ENCODE peak calls at places on chromosomes 5 and 9, in ten cellular contexts. One of them, this sample, is unnamed.

GRCh38 chr5:69414885-69415583 is at the start of gene MARVELD2:
- DNase-seq in HCT116: peak; percentile 77
- DNase-seq in psoas muscle: peak; percentile 40
- DNase-seq in mammary epithelial cell: peak; percentile 93
- DNase-seq in colonic mucosa: peak; percentile 94
- DNase-seq in astrocyte: peak; percentile 14
- DNase-seq in mucosa of descending colon: peak; percentile 95
- DNase-seq in upper lobe of right lung: peak; percentile 97
- DNase-seq in CD8-positive, alpha-beta memory T cell: peak; percentile 28
- DNase-seq in SJSA1: no peak
- DNase-seq in this sample: no peak

GRCh38 chr5:72505539-72505938 is 1.7 kb downstream of the ZNF366 start:
- DNase-seq in HCT116: no peak
- DNase-seq in psoas muscle: no peak
- DNase-seq in mammary epithelial cell: no peak
- DNase-seq in colonic mucosa: no peak
- DNase-seq in astrocyte: no peak
- DNase-seq in mucosa of descending colon: no peak
- DNase-seq in upper lobe of right lung: no peak
- DNase-seq in CD8-positive, alpha-beta memory T cell: no peak
- DNase-seq in SJSA1: peak; percentile 3
- DNase-seq in this sample: no peak

GRCh38 chr9:131720330-131720729 is 19.5 kb downstream of the RAPGEF1 start:
- DNase-seq in HCT116: no peak
- DNase-seq in psoas muscle: no peak
- DNase-seq in mammary epithelial cell: no peak
- DNase-seq in colonic mucosa: no peak
- DNase-seq in astrocyte: no peak
- DNase-seq in mucosa of descending colon: no peak
- DNase-seq in upper lobe of right lung: no peak
- DNase-seq in CD8-positive, alpha-beta memory T cell: no peak
- DNase-seq in SJSA1: no peak
- DNase-seq in this sample: no peak

GRCh38 chr5:14257995-14258403 is 114.9 kb downstream of the TRIO start:
- DNase-seq in HCT116: no peak
- DNase-seq in psoas muscle: no peak
- DNase-seq in mammary epithelial cell: no peak
- DNase-seq in colonic mucosa: no peak
- DNase-seq in astrocyte: no peak
- DNase-seq in mucosa of descending colon: no peak
- DNase-seq in upper lobe of right lung: no peak
- DNase-seq in CD8-positive, alpha-beta memory T cell: no peak
- DNase-seq in SJSA1: no peak
- DNase-seq in this sample: no peak

GRCh38 chr5:14582797-14583137 is 1.2 kb downstream of the OTULINL start:
- DNase-seq in HCT116: no peak
- DNase-seq in psoas muscle: no peak
- DNase-seq in mammary epithelial cell: no peak
- DNase-seq in colonic mucosa: no peak
- DNase-seq in astrocyte: no peak
- DNase-seq in mucosa of descending colon: no peak
- DNase-seq in upper lobe of right lung: no peak
- DNase-seq in CD8-positive, alpha-beta memory T cell: no peak
- DNase-seq in SJSA1: no peak
- DNase-seq in this sample: no peak

GRCh38 chr5:172142709-172143215 is 45.3 kb downstream of the STK10 start:
- DNase-seq in HCT116: no peak
- DNase-seq in psoas muscle: no peak
- DNase-seq in mammary epithelial cell: no peak
- DNase-seq in colonic mucosa: peak; percentile 37
- DNase-seq in astrocyte: peak; percentile 45
- DNase-seq in mucosa of descending colon: no peak
- DNase-seq in upper lobe of right lung: no peak
- DNase-seq in CD8-positive, alpha-beta memory T cell: no peak
- DNase-seq in SJSA1: peak; percentile 70
- DNase-seq in this sample: no peak

GRCh38 chr5:77852514-77853352 is 76.6 kb upstream of the TBCA start:
- DNase-seq in HCT116: no peak
- DNase-seq in psoas muscle: peak; percentile 50
- DNase-seq in mammary epithelial cell: peak; percentile 54
- DNase-seq in colonic mucosa: peak; percentile 58
- DNase-seq in astrocyte: peak; percentile 80
- DNase-seq in mucosa of descending colon: no peak
- DNase-seq in upper lobe of right lung: peak; percentile 70
- DNase-seq in CD8-positive, alpha-beta memory T cell: no peak
- DNase-seq in SJSA1: peak; percentile 47
- DNase-seq in this sample: peak; percentile 32

GRCh38 chr5:61182449-61182848 is 20.2 kb upstream of the SMIM15 start:
- DNase-seq in HCT116: no peak
- DNase-seq in psoas muscle: no peak
- DNase-seq in mammary epithelial cell: no peak
- DNase-seq in colonic mucosa: no peak
- DNase-seq in astrocyte: no peak
- DNase-seq in mucosa of descending colon: no peak
- DNase-seq in upper lobe of right lung: no peak
- DNase-seq in CD8-positive, alpha-beta memory T cell: no peak
- DNase-seq in SJSA1: peak; percentile 44
- DNase-seq in this sample: no peak

DNA sequence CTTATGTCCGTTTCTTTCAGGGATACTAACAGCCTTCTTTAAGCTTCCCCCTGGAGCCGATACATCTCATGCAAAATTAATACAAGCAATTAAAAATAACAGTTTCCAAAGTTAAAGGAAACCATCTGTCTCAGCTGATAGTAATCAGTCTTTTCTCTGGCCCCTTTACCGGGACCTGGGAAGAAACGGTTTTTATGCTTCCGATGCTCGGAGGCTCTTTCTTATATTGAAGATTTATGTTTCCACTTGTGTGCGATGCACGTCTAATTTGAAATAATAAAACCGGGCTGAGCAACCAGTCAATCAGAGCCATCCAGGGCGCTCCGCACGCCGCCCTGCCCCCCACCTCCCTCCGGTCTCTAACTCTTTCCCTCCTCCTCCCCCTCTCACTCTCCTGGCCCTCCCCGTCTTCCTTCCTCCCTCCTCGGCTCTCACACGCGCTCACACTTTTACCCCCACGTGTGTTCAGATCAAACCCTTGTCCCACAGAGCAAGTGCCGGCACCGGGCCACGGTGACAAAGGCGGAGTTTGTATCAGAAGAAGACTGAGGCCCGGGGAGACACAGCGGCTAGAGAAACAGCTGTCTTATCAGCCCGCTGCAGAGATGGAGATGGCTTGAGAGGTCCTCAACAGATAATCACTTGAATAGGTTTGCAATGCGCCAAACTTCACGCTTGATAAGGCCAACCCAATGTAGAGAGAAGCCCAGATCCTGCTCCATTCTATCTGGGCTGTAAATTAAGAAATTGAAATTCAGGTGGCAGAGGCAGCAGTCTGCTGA is 5.1 kb upstream of the ELAVL2 start:
- DNase-seq in HCT116: no peak
- DNase-seq in psoas muscle: no peak
- DNase-seq in mammary epithelial cell: no peak
- DNase-seq in colonic mucosa: no peak
- DNase-seq in astrocyte: no peak
- DNase-seq in mucosa of descending colon: no peak
- DNase-seq in upper lobe of right lung: no peak
- DNase-seq in CD8-positive, alpha-beta memory T cell: no peak
- DNase-seq in SJSA1: no peak
- DNase-seq in this sample: no peak
- H3K4me3 ChIP-seq in HCT116: no peak overlapping the region
- H3K4me3 ChIP-seq in psoas muscle: no peak overlapping the region
- H3K4me3 ChIP-seq in mammary epithelial cell: no peak overlapping the region
- H3K4me3 ChIP-seq in colonic mucosa: no peak overlapping the region
- H3K4me3 ChIP-seq in astrocyte: no peak overlapping the region
- H3K4me3 ChIP-seq in mucosa of descending colon: no peak overlapping the region
- H3K4me3 ChIP-seq in upper lobe of right lung: no peak overlapping the region
- H3K4me3 ChIP-seq in CD8-positive, alpha-beta memory T cell: no peak overlapping the region
- H3K4me3 ChIP-seq in SJSA1: no peak overlapping the region
- H3K4me3 ChIP-seq in this sample: no peak overlapping the region

DNA sequence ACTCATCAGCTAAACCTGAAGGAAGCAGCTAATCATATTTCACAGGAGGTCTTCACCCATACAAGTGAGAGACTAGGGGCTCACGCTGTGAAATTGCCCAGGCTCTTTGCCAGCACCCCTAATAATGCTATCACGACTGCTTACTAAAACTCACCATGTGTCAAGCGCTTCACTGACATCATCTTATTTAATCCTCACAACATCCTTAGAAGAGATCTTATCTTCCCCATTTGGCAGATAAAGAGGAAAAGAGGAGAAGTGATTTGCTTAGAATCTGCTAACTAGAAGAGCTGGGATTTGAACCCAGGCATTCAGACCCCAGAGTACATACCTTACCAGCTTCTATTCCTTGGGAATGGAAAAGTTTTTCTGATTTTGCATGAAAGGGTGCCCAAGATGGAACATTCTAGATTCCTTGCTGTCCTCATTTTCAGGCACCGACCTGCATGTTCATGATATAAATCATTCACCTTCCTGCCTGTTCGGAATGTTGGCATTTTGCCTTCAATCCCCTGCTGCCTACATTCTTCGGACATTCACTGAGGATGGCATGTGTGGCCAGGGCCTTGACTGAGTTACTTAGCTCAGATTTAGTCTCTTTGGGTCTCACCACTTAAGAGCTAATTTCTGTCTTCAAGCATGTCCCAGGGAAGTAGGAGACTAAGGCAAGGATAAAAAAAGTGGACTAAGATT is 88.1 kb downstream of the SH3TC2 start:
- DNase-seq in HCT116: no peak
- DNase-seq in psoas muscle: no peak
- DNase-seq in mammary epithelial cell: no peak
- DNase-seq in colonic mucosa: no peak
- DNase-seq in astrocyte: no peak
- DNase-seq in mucosa of descending colon: no peak
- DNase-seq in upper lobe of right lung: no peak
- DNase-seq in CD8-positive, alpha-beta memory T cell: no peak
- DNase-seq in SJSA1: no peak
- DNase-seq in this sample: no peak
- H3K9me3 ChIP-seq in HCT116: no peaks in the 10 kb centered on the region
- H3K9me3 ChIP-seq in psoas muscle: no peaks in the 10 kb centered on the region
- H3K9me3 ChIP-seq in mammary epithelial cell: no peaks in the 10 kb centered on the region
- H3K9me3 ChIP-seq in colonic mucosa: no peaks in the 10 kb centered on the region
- H3K9me3 ChIP-seq in astrocyte: no peaks in the 10 kb centered on the region
- H3K9me3 ChIP-seq in mucosa of descending colon: no peaks in the 10 kb centered on the region
- H3K9me3 ChIP-seq in upper lobe of right lung: no peaks in the 10 kb centered on the region
- H3K9me3 ChIP-seq in CD8-positive, alpha-beta memory T cell: no peaks in the 10 kb centered on the region
- H3K9me3 ChIP-seq in SJSA1: no peaks in the 10 kb centered on the region
- H3K9me3 ChIP-seq in this sample: peaks cover 4% of the 10 kb centered on the region

DNA sequence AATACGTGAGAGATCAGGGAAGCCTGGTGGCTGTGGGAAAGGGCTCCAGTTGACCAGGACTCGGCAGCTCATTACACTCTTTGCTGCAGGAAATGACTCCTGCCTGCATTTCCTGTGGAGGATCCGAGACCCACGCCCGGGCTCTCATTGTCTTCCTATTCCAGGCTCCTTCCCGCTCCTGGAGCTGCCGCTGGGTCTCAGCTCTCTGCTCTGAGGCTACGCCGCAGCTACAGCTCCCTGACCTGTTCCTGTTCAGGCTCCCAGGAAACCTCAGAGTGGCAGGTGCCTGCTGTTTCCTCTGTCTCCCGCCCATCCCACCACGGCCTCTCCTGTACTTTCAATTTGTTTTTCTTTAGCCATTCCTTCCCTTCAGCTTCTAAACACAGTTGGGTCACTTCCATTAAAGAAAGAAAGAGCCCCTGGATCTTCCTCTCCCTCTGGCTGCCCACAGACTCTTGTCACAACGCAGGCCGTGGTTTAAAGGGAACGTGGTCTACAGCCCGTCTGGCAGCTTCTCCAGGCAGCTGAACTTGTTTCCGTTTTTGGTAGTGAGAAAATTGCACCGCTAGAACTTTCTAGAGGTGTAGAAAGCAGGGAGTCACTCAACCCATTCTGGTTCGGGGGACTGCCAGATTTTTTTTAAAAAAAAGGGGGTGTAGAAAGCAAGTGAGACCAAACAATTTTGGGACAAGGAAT is 71.4 kb downstream of the IL6ST start:
- DNase-seq in HCT116: no peak
- DNase-seq in psoas muscle: no peak
- DNase-seq in mammary epithelial cell: no peak
- DNase-seq in colonic mucosa: no peak
- DNase-seq in astrocyte: no peak
- DNase-seq in mucosa of descending colon: no peak
- DNase-seq in upper lobe of right lung: no peak
- DNase-seq in CD8-positive, alpha-beta memory T cell: no peak
- DNase-seq in SJSA1: peak; percentile 9
- DNase-seq in this sample: peak; percentile 53
- H3K36me3 ChIP-seq in HCT116: no peaks in the 10 kb centered on the region
- H3K36me3 ChIP-seq in psoas muscle: no peaks in the 10 kb centered on the region
- H3K36me3 ChIP-seq in mammary epithelial cell: no peaks in the 10 kb centered on the region
- H3K36me3 ChIP-seq in colonic mucosa: no peaks in the 10 kb centered on the region
- H3K36me3 ChIP-seq in astrocyte: no peaks in the 10 kb centered on the region
- H3K36me3 ChIP-seq in mucosa of descending colon: no peaks in the 10 kb centered on the region
- H3K36me3 ChIP-seq in upper lobe of right lung: no peaks in the 10 kb centered on the region
- H3K36me3 ChIP-seq in CD8-positive, alpha-beta memory T cell: no peaks in the 10 kb centered on the region
- H3K36me3 ChIP-seq in SJSA1: no peaks in the 10 kb centered on the region
- H3K36me3 ChIP-seq in this sample: no peaks in the 10 kb centered on the region

DNA sequence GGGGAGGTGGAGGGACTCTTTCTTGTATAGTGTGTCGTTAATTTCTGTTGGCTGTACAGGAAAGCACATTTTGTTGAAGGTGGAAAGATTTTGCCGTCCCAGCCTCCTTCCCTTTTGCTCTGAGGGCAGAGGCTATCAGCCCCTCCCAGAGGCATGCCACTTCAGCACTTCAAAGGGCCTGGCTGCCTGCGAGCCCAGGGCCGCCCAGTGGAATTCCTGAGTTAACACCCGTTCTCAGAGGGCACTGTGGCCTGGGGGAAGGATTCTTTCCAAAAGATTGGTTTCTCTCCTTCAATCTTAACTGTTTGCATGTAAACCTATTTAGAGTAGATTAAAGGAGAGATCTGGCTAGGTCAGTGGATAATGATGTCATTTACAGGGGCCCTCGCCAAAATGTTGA is 238.6 kb downstream of the FANCC start:
- DNase-seq in HCT116: no peak
- DNase-seq in psoas muscle: no peak
- DNase-seq in mammary epithelial cell: no peak
- DNase-seq in colonic mucosa: no peak
- DNase-seq in astrocyte: no peak
- DNase-seq in mucosa of descending colon: no peak
- DNase-seq in upper lobe of right lung: peak; percentile 83
- DNase-seq in CD8-positive, alpha-beta memory T cell: no peak
- DNase-seq in SJSA1: no peak
- DNase-seq in this sample: no peak
- H3K4me3 ChIP-seq in HCT116: no peak overlapping the region
- H3K4me3 ChIP-seq in psoas muscle: no peak overlapping the region
- H3K4me3 ChIP-seq in mammary epithelial cell: no peak overlapping the region
- H3K4me3 ChIP-seq in colonic mucosa: no peak overlapping the region
- H3K4me3 ChIP-seq in astrocyte: no peak overlapping the region
- H3K4me3 ChIP-seq in mucosa of descending colon: no peak overlapping the region
- H3K4me3 ChIP-seq in upper lobe of right lung: no peak overlapping the region
- H3K4me3 ChIP-seq in CD8-positive, alpha-beta memory T cell: no peak overlapping the region
- H3K4me3 ChIP-seq in SJSA1: no peak overlapping the region
- H3K4me3 ChIP-seq in this sample: no peak overlapping the region

GRCh38 chr5:131863700-131864099 is 66.9 kb upstream of the FNIP1 start:
- DNase-seq in HCT116: no peak
- DNase-seq in psoas muscle: no peak
- DNase-seq in mammary epithelial cell: no peak
- DNase-seq in colonic mucosa: no peak
- DNase-seq in astrocyte: no peak
- DNase-seq in mucosa of descending colon: no peak
- DNase-seq in upper lobe of right lung: no peak
- DNase-seq in CD8-positive, alpha-beta memory T cell: no peak
- DNase-seq in SJSA1: no peak
- DNase-seq in this sample: no peak

GRCh38 chr5:131867524-131867923 is 70.7 kb upstream of the FNIP1 start:
- DNase-seq in HCT116: no peak
- DNase-seq in psoas muscle: no peak
- DNase-seq in mammary epithelial cell: no peak
- DNase-seq in colonic mucosa: no peak
- DNase-seq in astrocyte: no peak
- DNase-seq in mucosa of descending colon: no peak
- DNase-seq in upper lobe of right lung: no peak
- DNase-seq in CD8-positive, alpha-beta memory T cell: no peak
- DNase-seq in SJSA1: no peak
- DNase-seq in this sample: no peak
- H3K9me3 ChIP-seq in HCT116: no peaks in the 10 kb centered on the region
- H3K9me3 ChIP-seq in psoas muscle: peaks cover 14% of the 10 kb centered on the region
- H3K9me3 ChIP-seq in mammary epithelial cell: no peaks in the 10 kb centered on the region
- H3K9me3 ChIP-seq in colonic mucosa: no peaks in the 10 kb centered on the region
- H3K9me3 ChIP-seq in astrocyte: no peaks in the 10 kb centered on the region
- H3K9me3 ChIP-seq in mucosa of descending colon: peaks cover 26% of the 10 kb centered on the region
- H3K9me3 ChIP-seq in upper lobe of right lung: peaks cover 16% of the 10 kb centered on the region
- H3K9me3 ChIP-seq in CD8-positive, alpha-beta memory T cell: peaks cover 7% of the 10 kb centered on the region
- H3K9me3 ChIP-seq in SJSA1: peaks cover 10% of the 10 kb centered on the region
- H3K9me3 ChIP-seq in this sample: peaks cover 15% of the 10 kb centered on the region